ENCODE peak calls at places on chromosome 21, in six cellular contexts. B is NCI-H510A treated with DMSO at 0.1 percent for 48 hours; X is left ventricle myocardium superior; C is kidney glomerular epithelial cell; F is OCI-LY7; G is natural killer cell treated with Interleukin-12 subunit alpha and Interleukin-12 subunit beta and Interleukin-15 and Interleukin-18, amount 100 ng/mL, for 72 hours. A is an unnamed sample.

GRCh38 chr21:44520326-44521300 is 19.4 kb downstream of the KRTAP10-1 start:
- DNase-seq in B (no peak), X (peak), C (no peak), F (no peak), G (peak), A (no peak)

GRCh38 chr21:43867332-43867703 is 2.3 kb downstream of the AGPAT3 start:
- DNase-seq in B (no peak), X (peak), C (no peak), F (no peak), G (peak), A (no peak)

GRCh38 chr21:31514598-31514997 is 144.9 kb upstream of the SOD1 start:
- DNase-seq in B (peak), X (no peak), C (no peak), F (no peak), G (no peak), A (no peak)

GRCh38 chr21:45449658-45450502 is 44.9 kb downstream of the COL18A1 start:
- DNase-seq in B (no peak), X (peak), C (no peak), F (no peak), G (no peak), A (no peak)

GRCh38 chr21:27741736-27742135 is 774.8 kb upstream of the ADAMTS5 start:
- DNase-seq in B (no peak), X (no peak), C (no peak), F (no peak), G (no peak), A (no peak)

GRCh38 chr21:40829308-40829707 is 17.6 kb downstream of the DSCAM start:
- DNase-seq in B (no peak), X (no peak), C (no peak), F (no peak), G (no peak), A (no peak)

GRCh38 chr21:35222541-35222941 is 173.4 kb upstream of the RUNX1 start:
- DNase-seq in B (no peak), X (no peak), C (no peak), F (peak), G (no peak), A (no peak)

GRCh38 chr21:28336299-28336698 is 656.4 kb downstream of the LTN1 start:
- DNase-seq in B (no peak), X (no peak), C (peak), F (peak), G (no peak), A (no peak)

GRCh38 chr21:34528131-34528561 is 16.1 kb upstream of the KCNE1 start:
- DNase-seq in B (no peak), X (no peak), C (no peak), F (no peak), G (no peak), A (no peak)

GRCh38 chr21:32507342-32507919 is 77.9 kb downstream of the TCP10L start:
- DNase-seq in B (no peak), X (no peak), C (no peak), F (no peak), G (no peak), A (no peak)